ENCODE peak calls at places on chromosomes 4 and X, in seven cellular contexts. M is IMR-90, T is pancreas, Q is MM.1S, B is right cardiac atrium, K is PC-3, A is lung. W is an unnamed sample. For H3K27me3, the result is how much of the 10 kb centered on the place peaks cover.

GRCh38 chr4:176443646-176444409 is 124.1 kb downstream of the SPCS3 start:
- DNase-seq in M (no peak), T (no peak), Q (no peak), B (no peak), K (peak), A (no peak), W (no peak)

GRCh38 chr4:146545102-146545501 is 23.4 kb upstream of the SLC10A7 start:
- DNase-seq in M (peak), T (no peak), Q (peak), B (no peak), K (peak), A (no peak), W (no peak)

GRCh38 chr4:57043304-57044251 is 64.9 kb downstream of the POLR2B start:
- DNase-seq in M (peak), T (no peak), Q (no peak), B (no peak), K (no peak), A (no peak), W (no peak)

GRCh38 chr4:23881052-23881501 is 8.8 kb downstream of the PPARGC1A start:
- DNase-seq in M (no peak), T (no peak), Q (no peak), B (no peak), K (no peak), A (no peak), W (no peak)

GRCh38 chrX:458631-459061 is 71.9 kb upstream of the PPP2R3B start:
- DNase-seq in M (no peak), T (no peak), Q (no peak), B (no peak), K (no peak), A (no peak), W (no peak)

GRCh38 chr4:54228563-54229501 is at the start of gene PDGFRA:
- DNase-seq in M (peak), T (no peak), Q (no peak), B (peak), K (no peak), A (peak), W (no peak)

GRCh38 chr4:83661359-83661758 is 125.5 kb downstream of the GPAT3 start:
- DNase-seq in M (no peak), T (no peak), Q (no peak), B (no peak), K (no peak), A (no peak), W (no peak)

GRCh38 chrX:12245650-12246645 is 107.7 kb downstream of the FRMPD4 start:
- DNase-seq in M (peak), T (no peak), Q (no peak), B (no peak), K (peak), A (no peak), W (no peak)

GRCh38 chrX:154048398-154048797 is 28.7 kb upstream of the IRAK1 start:
- DNase-seq in M (no peak), T (no peak), Q (no peak), B (no peak), K (no peak), A (no peak), W (no peak)

GRCh38 chrX:154049209-154050112 is 29.8 kb upstream of the IRAK1 start:
- DNase-seq in M (no peak), T (no peak), Q (no peak), B (no peak), K (no peak), A (no peak), W (peak)

GRCh38 chrX:154044045-154044444 is 24.3 kb upstream of the IRAK1 start:
- DNase-seq in M (no peak), T (no peak), Q (no peak), B (no peak), K (no peak), A (no peak), W (no peak)

GRCh38 chrX:154047266-154047665 is 27.6 kb upstream of the IRAK1 start:
- DNase-seq in M (peak), T (no peak), Q (no peak), B (no peak), K (no peak), A (no peak), W (no peak)

GRCh38 chrX:154046262-154046771 is 26.6 kb upstream of the IRAK1 start:
- DNase-seq in M (peak), T (no peak), Q (no peak), B (peak), K (no peak), A (no peak), W (peak)
- H3K27me3 ChIP-seq in M (under half), T (under half), Q (under half), B (under half), K (under half), A (under half), W (under half)

GRCh38 chrX:77918568-77918967 is 8.1 kb downstream of the ATP7A start:
- DNase-seq in M (peak), T (no peak), Q (no peak), B (no peak), K (peak), A (no peak), W (no peak)

GRCh38 chrX:77925764-77926163 is 15.3 kb downstream of the ATP7A start:
- DNase-seq in M (no peak), T (no peak), Q (peak), B (no peak), K (no peak), A (no peak), W (no peak)

GRCh38 chrX:77922768-77923167 is 12.3 kb downstream of the ATP7A start:
- DNase-seq in M (no peak), T (no peak), Q (no peak), B (no peak), K (no peak), A (no peak), W (no peak)

DNA sequence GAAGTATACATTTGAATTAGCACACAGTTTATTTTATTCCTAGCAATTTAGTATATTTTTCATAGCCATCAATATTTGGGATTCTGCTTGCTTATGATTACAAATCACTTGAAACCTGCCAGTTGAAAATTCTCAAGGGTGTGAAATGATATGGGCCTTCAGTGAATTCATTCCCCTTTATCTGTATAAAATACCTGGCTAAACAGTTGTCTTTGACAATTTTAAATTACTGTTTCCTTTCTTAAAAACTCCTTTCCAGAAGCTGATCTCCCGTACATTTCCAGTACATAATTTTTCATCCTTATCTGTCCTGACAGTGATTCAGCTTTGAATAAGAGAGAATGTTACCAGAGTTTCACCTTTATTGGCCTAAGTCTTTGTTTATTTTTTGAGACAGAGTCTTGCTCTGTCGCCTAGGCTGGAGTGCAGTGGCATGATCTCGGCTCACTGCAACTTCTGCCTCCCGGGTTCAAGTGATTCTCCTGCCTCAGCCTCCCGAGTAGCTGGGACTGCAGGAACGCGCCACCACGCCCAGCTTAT is 13.9 kb downstream of the ATP7A start:
- DNase-seq in M (no peak), T (no peak), Q (no peak), B (no peak), K (no peak), A (no peak), W (no peak)
- H3K27ac ChIP-seq in M (no peak), T (no peak), Q (no peak), B (no peak), K (no peak), A (no peak), W (no peak)

GRCh38 chr4:112517911-112518310 is 1.9 kb upstream of the NEUROG2 start:
- DNase-seq in M (no peak), T (no peak), Q (peak), B (no peak), K (no peak), A (no peak), W (no peak)
- H3K27me3 ChIP-seq in M (half or more), T (under half), Q (under half), B (under half), K (half or more), A (under half), W (under half)

GRCh38 chrX:45208121-45208856 is 7.6 kb upstream of the DIPK2B start:
- DNase-seq in M (no peak), T (no peak), Q (no peak), B (no peak), K (no peak), A (no peak), W (no peak)
- H3K27ac ChIP-seq in M (no peak), T (no peak), Q (no peak), B (no peak), K (no peak), A (no peak), W (no peak)

GRCh38 chrX:133947022-133947421 is 38.4 kb downstream of the GPC3 start:
- DNase-seq in M (no peak), T (no peak), Q (no peak), B (no peak), K (no peak), A (no peak), W (no peak)
- H3K27me3 ChIP-seq in M (under half), T (under half), Q (under half), B (under half), K (under half), A (under half), W (under half)

GRCh38 chr4:140252742-140253555 is 99.0 kb upstream of the MAML3 start:
- DNase-seq in M (peak), T (peak), Q (peak), B (peak), K (peak), A (peak), W (peak)
- H3K27ac ChIP-seq in M (peak), T (peak), Q (no peak), B (peak), K (peak), A (peak), W (peak)

DNA sequence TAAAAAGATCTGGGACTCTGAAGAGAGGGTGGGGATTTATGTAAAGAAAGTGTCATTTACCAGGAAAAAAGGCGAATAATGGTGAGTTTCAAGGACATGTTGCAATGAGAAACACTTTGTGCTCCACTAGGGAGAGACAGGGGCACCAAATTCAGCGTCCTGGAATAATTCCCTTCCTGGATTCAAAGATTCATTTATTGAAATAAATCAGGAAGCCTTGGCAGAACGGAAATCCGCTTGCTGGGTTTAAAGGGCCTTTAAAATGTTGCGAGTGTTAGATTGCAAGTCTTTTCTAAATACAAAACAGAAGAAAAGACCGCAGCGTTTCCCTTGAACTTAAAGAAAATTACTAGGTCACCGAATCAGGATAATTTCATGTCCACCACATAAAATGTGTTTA is 3.8 kb upstream of the ZIC3 start:
- DNase-seq in M (no peak), T (no peak), Q (no peak), B (no peak), K (no peak), A (no peak), W (no peak)
- H3K27me3 ChIP-seq in M (under half), T (under half), Q (under half), B (under half), K (under half), A (under half), W (under half)

GRCh38 chr4:142551513-142552280 is 294.4 kb downstream of the INPP4B start:
- DNase-seq in M (no peak), T (no peak), Q (no peak), B (no peak), K (no peak), A (no peak), W (no peak)
- H3K27ac ChIP-seq in M (no peak), T (no peak), Q (no peak), B (no peak), K (peak), A (no peak), W (no peak)

W was measured in small intestine.